ENCODE peak calls at places on chromosomes 4 and X, in ten cellular contexts. One of them, this sample, is unnamed.

GRCh38 chr4:2245787-2246275 is 3.9 kb upstream of the HAUS3 start:
- DNase-seq in CD4-positive, alpha-beta T cell: no peak
- DNase-seq in body of pancreas: no peak
- DNase-seq in cardiac muscle cell: no peak
- DNase-seq in mucosa of descending colon: no peak
- DNase-seq in WTC11: no peak
- DNase-seq in fibroblast of mammary gland: no peak
- DNase-seq in type B pancreatic cell: no peak
- DNase-seq in kidney epithelial cell: no peak
- DNase-seq in fibroblast of lung: no peak
- DNase-seq in this sample: no peak

GRCh38 chr4:2968381-2968780 is 5.0 kb downstream of the GRK4 start:
- DNase-seq in body of pancreas: no peak
- DNase-seq in cardiac muscle cell: no peak
- DNase-seq in WTC11: no peak
- DNase-seq in mucosa of descending colon: no peak
- DNase-seq in fibroblast of mammary gland: no peak
- DNase-seq in kidney epithelial cell: no peak
- DNase-seq in CD4-positive, alpha-beta T cell: no peak
- DNase-seq in fibroblast of lung: peak; percentile 32
- DNase-seq in type B pancreatic cell: no peak
- DNase-seq in this sample: no peak

GRCh38 chr4:185508162-185508561 is 27.1 kb downstream of the PDLIM3 start:
- DNase-seq in body of pancreas: peak; percentile 13
- DNase-seq in mucosa of descending colon: no peak
- DNase-seq in fibroblast of mammary gland: no peak
- DNase-seq in WTC11: no peak
- DNase-seq in kidney epithelial cell: peak; percentile 41
- DNase-seq in fibroblast of lung: no peak
- DNase-seq in type B pancreatic cell: no peak
- DNase-seq in CD4-positive, alpha-beta T cell: no peak
- DNase-seq in cardiac muscle cell: no peak
- DNase-seq in this sample: no peak

GRCh38 chr4:79078339-79078738 is 139.1 kb upstream of the PAQR3 start:
- DNase-seq in fibroblast of lung: no peak
- DNase-seq in kidney epithelial cell: no peak
- DNase-seq in WTC11: no peak
- DNase-seq in fibroblast of mammary gland: no peak
- DNase-seq in cardiac muscle cell: no peak
- DNase-seq in CD4-positive, alpha-beta T cell: no peak
- DNase-seq in mucosa of descending colon: no peak
- DNase-seq in type B pancreatic cell: no peak
- DNase-seq in body of pancreas: peak; percentile 28
- DNase-seq in this sample: no peak

GRCh38 chr4:124276461-124276860 is 436.1 kb downstream of the ANKRD50 start:
- DNase-seq in body of pancreas: no peak
- DNase-seq in type B pancreatic cell: no peak
- DNase-seq in fibroblast of lung: peak; percentile 42
- DNase-seq in WTC11: no peak
- DNase-seq in CD4-positive, alpha-beta T cell: no peak
- DNase-seq in cardiac muscle cell: no peak
- DNase-seq in mucosa of descending colon: no peak
- DNase-seq in kidney epithelial cell: no peak
- DNase-seq in fibroblast of mammary gland: no peak
- DNase-seq in this sample: no peak

GRCh38 chr4:712916-713632 is 7.4 kb downstream of the PCGF3 start:
- DNase-seq in mucosa of descending colon: no peak
- DNase-seq in type B pancreatic cell: no peak
- DNase-seq in kidney epithelial cell: no peak
- DNase-seq in WTC11: no peak
- DNase-seq in CD4-positive, alpha-beta T cell: no peak
- DNase-seq in body of pancreas: no peak
- DNase-seq in fibroblast of mammary gland: no peak
- DNase-seq in cardiac muscle cell: no peak
- DNase-seq in fibroblast of lung: no peak
- DNase-seq in this sample: no peak

GRCh38 chrX:104852241-104852640 is 286.2 kb downstream of the IL1RAPL2 start:
- DNase-seq in fibroblast of mammary gland: no peak
- DNase-seq in body of pancreas: no peak
- DNase-seq in CD4-positive, alpha-beta T cell: no peak
- DNase-seq in kidney epithelial cell: no peak
- DNase-seq in type B pancreatic cell: no peak
- DNase-seq in mucosa of descending colon: no peak
- DNase-seq in cardiac muscle cell: no peak
- DNase-seq in fibroblast of lung: no peak
- DNase-seq in WTC11: no peak
- DNase-seq in this sample: no peak

GRCh38 chr4:53714377-53715140 is 123.3 kb upstream of the LNX1 start:
- DNase-seq in WTC11: no peak
- DNase-seq in CD4-positive, alpha-beta T cell: no peak
- DNase-seq in mucosa of descending colon: no peak
- DNase-seq in fibroblast of mammary gland: peak; percentile 84
- DNase-seq in body of pancreas: no peak
- DNase-seq in kidney epithelial cell: no peak
- DNase-seq in cardiac muscle cell: no peak
- DNase-seq in fibroblast of lung: peak; percentile 85
- DNase-seq in type B pancreatic cell: no peak
- DNase-seq in this sample: no peak

GRCh38 chr4:24229976-24230375 is 340.1 kb upstream of the PPARGC1A start:
- DNase-seq in fibroblast of lung: peak; percentile 50
- DNase-seq in body of pancreas: no peak
- DNase-seq in WTC11: no peak
- DNase-seq in cardiac muscle cell: no peak
- DNase-seq in type B pancreatic cell: no peak
- DNase-seq in fibroblast of mammary gland: peak; percentile 89
- DNase-seq in kidney epithelial cell: no peak
- DNase-seq in mucosa of descending colon: no peak
- DNase-seq in CD4-positive, alpha-beta T cell: no peak
- DNase-seq in this sample: no peak

GRCh38 chr4:139241086-139241783 is 38.8 kb downstream of the MGARP start:
- DNase-seq in fibroblast of lung: no peak
- DNase-seq in fibroblast of mammary gland: no peak
- DNase-seq in kidney epithelial cell: peak; percentile 16
- DNase-seq in CD4-positive, alpha-beta T cell: no peak
- DNase-seq in WTC11: peak; percentile 27
- DNase-seq in mucosa of descending colon: no peak
- DNase-seq in body of pancreas: no peak
- DNase-seq in type B pancreatic cell: no peak
- DNase-seq in cardiac muscle cell: no peak
- DNase-seq in this sample: no peak

GRCh38 chrX:44314259-44314734 is 29.2 kb downstream of the EFHC2 start:
- DNase-seq in CD4-positive, alpha-beta T cell: no peak
- DNase-seq in kidney epithelial cell: no peak
- DNase-seq in body of pancreas: peak; percentile 3
- DNase-seq in fibroblast of mammary gland: peak; percentile 44
- DNase-seq in cardiac muscle cell: peak; percentile 73
- DNase-seq in mucosa of descending colon: no peak
- DNase-seq in type B pancreatic cell: no peak
- DNase-seq in WTC11: peak; percentile 10
- DNase-seq in fibroblast of lung: peak; percentile 65
- DNase-seq in this sample: peak; percentile 82

GRCh38 chrX:153782871-153783270 is 2.0 kb downstream of the SRPK3 start:
- DNase-seq in fibroblast of mammary gland: no peak
- DNase-seq in body of pancreas: no peak
- DNase-seq in cardiac muscle cell: no peak
- DNase-seq in WTC11: no peak
- DNase-seq in kidney epithelial cell: no peak
- DNase-seq in mucosa of descending colon: no peak
- DNase-seq in CD4-positive, alpha-beta T cell: no peak
- DNase-seq in fibroblast of lung: no peak
- DNase-seq in type B pancreatic cell: no peak
- DNase-seq in this sample: no peak
- TF ChIP-seq CTCF in fibroblast of mammary gland: no peak
- TF ChIP-seq CTCF in body of pancreas: no peak
- TF ChIP-seq CTCF in cardiac muscle cell: no peak
- TF ChIP-seq CTCF in WTC11: no peak
- TF ChIP-seq CTCF in kidney epithelial cell: no peak
- TF ChIP-seq CTCF in mucosa of descending colon: no peak
- TF ChIP-seq CTCF in CD4-positive, alpha-beta T cell: no peak
- TF ChIP-seq CTCF in fibroblast of lung: no peak
- TF ChIP-seq CTCF in type B pancreatic cell: no peak
- TF ChIP-seq CTCF in this sample: no peak

DNA sequence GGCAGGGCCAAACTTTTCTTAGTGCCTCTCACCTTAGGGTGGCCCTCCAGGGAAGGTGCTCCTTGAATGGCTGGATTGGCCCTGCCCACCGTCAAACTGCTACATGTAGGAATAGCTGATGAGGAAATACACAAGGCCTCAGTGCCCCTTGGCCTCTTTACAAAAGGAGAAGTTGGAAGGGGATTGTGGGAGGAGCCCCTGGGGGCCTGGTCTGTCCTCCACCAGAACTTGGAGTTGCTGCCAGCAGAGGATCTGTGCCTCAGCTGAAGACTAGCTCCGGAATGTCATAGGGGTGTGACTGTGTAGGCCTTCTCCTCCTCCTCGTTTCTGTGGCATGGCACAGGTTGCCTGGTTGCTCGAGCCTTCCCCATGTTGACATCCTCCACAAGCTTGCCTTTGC is 142.7 kb downstream of the AMMECR1 start:
- DNase-seq in CD4-positive, alpha-beta T cell: no peak
- DNase-seq in kidney epithelial cell: no peak
- DNase-seq in fibroblast of lung: no peak
- DNase-seq in fibroblast of mammary gland: no peak
- DNase-seq in body of pancreas: no peak
- DNase-seq in mucosa of descending colon: no peak
- DNase-seq in type B pancreatic cell: no peak
- DNase-seq in cardiac muscle cell: no peak
- DNase-seq in WTC11: no peak
- DNase-seq in this sample: no peak
- TF ChIP-seq CTCF in CD4-positive, alpha-beta T cell: no peak
- TF ChIP-seq CTCF in kidney epithelial cell: no peak
- TF ChIP-seq CTCF in fibroblast of lung: no peak
- TF ChIP-seq CTCF in fibroblast of mammary gland: no peak
- TF ChIP-seq CTCF in body of pancreas: no peak
- TF ChIP-seq CTCF in mucosa of descending colon: no peak
- TF ChIP-seq CTCF in type B pancreatic cell: no peak
- TF ChIP-seq CTCF in cardiac muscle cell: no peak
- TF ChIP-seq CTCF in WTC11: no peak
- TF ChIP-seq CTCF in this sample: no peak

DNA sequence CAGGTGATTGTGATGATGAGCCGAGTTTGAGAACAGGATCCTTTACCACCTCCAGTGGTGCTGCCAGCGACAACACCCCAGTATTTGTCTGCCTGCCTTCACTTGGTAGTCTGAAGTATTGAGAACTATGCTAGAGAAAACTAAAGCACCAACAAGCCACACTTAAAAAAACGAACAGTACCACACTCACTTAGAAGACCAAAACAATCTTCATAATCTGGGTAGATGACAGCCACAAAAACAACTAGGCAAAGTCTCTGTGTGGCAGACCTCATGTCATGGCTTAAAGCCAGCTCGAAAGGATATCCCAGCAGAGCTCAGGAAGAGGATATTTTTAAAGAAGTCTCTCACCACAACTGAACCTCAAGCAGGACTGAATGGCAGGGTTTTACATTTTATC is 236.0 kb downstream of the GPC3 start:
- DNase-seq in body of pancreas: no peak
- DNase-seq in kidney epithelial cell: no peak
- DNase-seq in mucosa of descending colon: no peak
- DNase-seq in cardiac muscle cell: no peak
- DNase-seq in WTC11: no peak
- DNase-seq in type B pancreatic cell: no peak
- DNase-seq in CD4-positive, alpha-beta T cell: no peak
- DNase-seq in fibroblast of mammary gland: no peak
- DNase-seq in fibroblast of lung: no peak
- DNase-seq in this sample: no peak
- TF ChIP-seq CTCF in body of pancreas: no peak
- TF ChIP-seq CTCF in kidney epithelial cell: no peak
- TF ChIP-seq CTCF in mucosa of descending colon: no peak
- TF ChIP-seq CTCF in cardiac muscle cell: no peak
- TF ChIP-seq CTCF in WTC11: no peak
- TF ChIP-seq CTCF in type B pancreatic cell: no peak
- TF ChIP-seq CTCF in CD4-positive, alpha-beta T cell: no peak
- TF ChIP-seq CTCF in fibroblast of mammary gland: no peak
- TF ChIP-seq CTCF in fibroblast of lung: no peak
- TF ChIP-seq CTCF in this sample: no peak

DNA sequence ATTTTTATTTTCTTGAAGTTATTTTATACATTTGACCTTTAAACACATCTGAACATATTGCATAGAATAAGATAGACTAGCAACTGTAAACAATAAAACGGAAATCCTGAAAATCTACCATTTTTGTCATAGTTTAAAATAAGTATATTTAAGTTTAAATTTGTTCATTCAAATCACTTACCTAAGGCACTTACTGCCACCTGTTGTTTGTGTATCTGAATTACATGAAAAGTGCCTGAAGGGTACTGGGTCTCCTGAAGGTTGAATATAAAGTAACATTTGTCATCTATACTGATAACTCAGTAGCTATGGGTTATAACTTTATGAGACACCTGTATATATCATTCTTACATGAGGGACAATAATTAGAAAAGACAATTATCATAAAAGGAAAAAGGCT is 38.6 kb downstream of the TRPC5 start:
- DNase-seq in body of pancreas: no peak
- DNase-seq in type B pancreatic cell: no peak
- DNase-seq in CD4-positive, alpha-beta T cell: no peak
- DNase-seq in fibroblast of mammary gland: peak; percentile 15
- DNase-seq in fibroblast of lung: no peak
- DNase-seq in WTC11: no peak
- DNase-seq in mucosa of descending colon: no peak
- DNase-seq in kidney epithelial cell: no peak
- DNase-seq in cardiac muscle cell: peak; percentile 44
- DNase-seq in this sample: no peak
- TF ChIP-seq CTCF in body of pancreas: peak; percentile 28
- TF ChIP-seq CTCF in type B pancreatic cell: peak; percentile 75
- TF ChIP-seq CTCF in CD4-positive, alpha-beta T cell: no peak
- TF ChIP-seq CTCF in fibroblast of mammary gland: peak; percentile 31
- TF ChIP-seq CTCF in fibroblast of lung: no peak
- TF ChIP-seq CTCF in WTC11: peak; percentile 18
- TF ChIP-seq CTCF in mucosa of descending colon: no peak
- TF ChIP-seq CTCF in kidney epithelial cell: peak; percentile 21
- TF ChIP-seq CTCF in cardiac muscle cell: peak; percentile 4
- TF ChIP-seq CTCF in this sample: peak; percentile 40

DNA sequence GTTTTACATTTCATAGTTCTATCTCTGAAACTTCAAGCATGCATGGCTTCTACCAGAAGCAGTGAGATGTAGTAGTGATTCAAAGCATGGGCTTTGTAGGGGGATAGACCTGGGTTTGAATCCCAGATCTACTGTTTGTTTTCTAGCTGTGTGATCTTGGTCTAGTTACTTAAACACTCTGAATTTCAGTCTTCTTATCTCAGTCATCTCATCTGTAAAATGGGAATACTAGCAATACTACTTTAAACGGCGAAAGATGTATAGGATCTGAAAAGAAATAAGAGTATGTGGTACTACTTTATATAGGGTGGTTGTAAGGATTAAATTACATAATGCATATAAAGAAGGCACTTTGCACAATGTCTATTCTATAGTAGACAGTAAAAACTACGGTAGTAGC is 20.0 kb upstream of the RNF128 start:
- DNase-seq in fibroblast of mammary gland: no peak
- DNase-seq in cardiac muscle cell: no peak
- DNase-seq in CD4-positive, alpha-beta T cell: no peak
- DNase-seq in fibroblast of lung: no peak
- DNase-seq in body of pancreas: no peak
- DNase-seq in kidney epithelial cell: no peak
- DNase-seq in mucosa of descending colon: no peak
- DNase-seq in WTC11: no peak
- DNase-seq in type B pancreatic cell: no peak
- DNase-seq in this sample: no peak
- TF ChIP-seq CTCF in fibroblast of mammary gland: no peak
- TF ChIP-seq CTCF in cardiac muscle cell: no peak
- TF ChIP-seq CTCF in CD4-positive, alpha-beta T cell: no peak
- TF ChIP-seq CTCF in fibroblast of lung: no peak
- TF ChIP-seq CTCF in body of pancreas: no peak
- TF ChIP-seq CTCF in kidney epithelial cell: no peak
- TF ChIP-seq CTCF in mucosa of descending colon: no peak
- TF ChIP-seq CTCF in WTC11: no peak
- TF ChIP-seq CTCF in type B pancreatic cell: no peak
- TF ChIP-seq CTCF in this sample: no peak

GRCh38 chr4:83362492-83363329 is 28.1 kb upstream of the HPSE start:
- DNase-seq in CD4-positive, alpha-beta T cell: no peak
- DNase-seq in fibroblast of mammary gland: peak; percentile 62
- DNase-seq in cardiac muscle cell: no peak
- DNase-seq in WTC11: no peak
- DNase-seq in type B pancreatic cell: no peak
- DNase-seq in fibroblast of lung: peak; percentile 55
- DNase-seq in kidney epithelial cell: no peak
- DNase-seq in mucosa of descending colon: no peak
- DNase-seq in body of pancreas: no peak
- DNase-seq in this sample: no peak
- TF ChIP-seq CTCF in CD4-positive, alpha-beta T cell: no peak
- TF ChIP-seq CTCF in fibroblast of mammary gland: peak; percentile 54
- TF ChIP-seq CTCF in cardiac muscle cell: peak; percentile 65
- TF ChIP-seq CTCF in WTC11: no peak
- TF ChIP-seq CTCF in type B pancreatic cell: peak; percentile 46
- TF ChIP-seq CTCF in fibroblast of lung: peak; percentile 30
- TF ChIP-seq CTCF in kidney epithelial cell: peak; percentile 39
- TF ChIP-seq CTCF in mucosa of descending colon: no peak
- TF ChIP-seq CTCF in body of pancreas: peak; percentile 25
- TF ChIP-seq CTCF in this sample: peak; percentile 40

This sample was measured in BE2C.